ENCODE peak calls at places on chromosomes 2 and 18, in ten cellular contexts. O is body of pancreas, K is PC-9, Y is heart right ventricle, V is tibial artery, M is brain microvascular endothelial cell, C is IMR-90, U is tibial nerve, J is bronchial epithelial cell, H is hepatocyte. A is an unnamed sample.

GRCh38 chr2:28296904-28297303 is 95.8 kb upstream of the FOSL2 start:
- DNase-seq in O (no peak), K (peak; percentile 92), Y (no peak), V (no peak), M (no peak), C (peak; percentile 69), U (no peak), J (peak; percentile 89), H (no peak), A (no peak)

GRCh38 chr2:115160523-115161521 is 718.4 kb downstream of the DPP10 start:
- DNase-seq in O (peak; percentile 64), K (no peak), Y (no peak), V (no peak), M (no peak), C (no peak), U (no peak), J (no peak), H (peak; percentile 78), A (no peak)

GRCh38 chr18:45775241-45775676 is 50.2 kb upstream of the SIGLEC15 start:
- DNase-seq in O (peak; percentile 77), K (peak; percentile 67), Y (peak; percentile 84), V (peak; percentile 85), M (peak; percentile 45), C (peak; percentile 63), U (peak; percentile 45), J (peak; percentile 66), H (peak; percentile 52), A (no peak)

GRCh38 chr18:23166863-23167531 is 31.7 kb downstream of the CABLES1 start:
- DNase-seq in O (no peak), K (no peak), Y (peak; percentile 31), V (no peak), M (peak; percentile 31), C (no peak), U (no peak), J (no peak), H (no peak), A (no peak)

GRCh38 chr2:69159988-69160387 is 147.0 kb downstream of the ANTXR1 start:
- DNase-seq in O (peak; percentile 38), K (no peak), Y (no peak), V (no peak), M (no peak), C (no peak), U (no peak), J (peak; percentile 70), H (peak; percentile 13), A (no peak)

GRCh38 chr2:5766051-5766450 is 73.9 kb downstream of the SOX11 start:
- DNase-seq in O (no peak), K (no peak), Y (no peak), V (no peak), M (peak; percentile 53), C (peak; percentile 84), U (no peak), J (no peak), H (no peak), A (peak; percentile 0)

GRCh38 chr2:1653956-1654695 is 90.2 kb downstream of the PXDN start:
- DNase-seq in O (no peak), K (no peak), Y (no peak), V (no peak), M (peak; percentile 88), C (peak; percentile 87), U (no peak), J (peak; percentile 34), H (no peak), A (peak; percentile 69)

GRCh38 chr18:217532-218334 is 50.1 kb downstream of the THOC1 start:
- DNase-seq in O (no peak), K (no peak), Y (no peak), V (no peak), M (no peak), C (no peak), U (no peak), J (no peak), H (no peak), A (no peak)

GRCh38 chr2:3527886-3528785 is 8.8 kb upstream of the ADI1 start:
- DNase-seq in O (no peak), K (no peak), Y (no peak), V (no peak), M (no peak), C (no peak), U (no peak), J (no peak), H (no peak), A (no peak)

GRCh38 chr2:219541611-219542180 is 1.9 kb downstream of the CHPF start:
- DNase-seq in O (peak; percentile 94), K (peak; percentile 68), Y (peak; percentile 69), V (peak; percentile 86), M (peak; percentile 49), C (peak; percentile 56), U (peak; percentile 41), J (peak; percentile 72), H (peak; percentile 93), A (no peak)

GRCh38 chr2:17196380-17196779 is 321.9 kb downstream of the RAD51AP2 start:
- DNase-seq in O (no peak), K (no peak), Y (no peak), V (no peak), M (no peak), C (no peak), U (no peak), J (no peak), H (no peak), A (no peak)

GRCh38 chr2:109128466-109129355 is at the start of gene SH3RF3:
- DNase-seq in O (peak; percentile 23), K (no peak), Y (peak; percentile 46), V (peak; percentile 86), M (peak; percentile 36), C (peak; percentile 53), U (no peak), J (peak; percentile 13), H (peak; percentile 49), A (no peak)

GRCh38 chr2:166167451-166167850 is 39.6 kb upstream of the SCN1A start:
- DNase-seq in O (no peak), K (no peak), Y (no peak), V (no peak), M (peak; percentile 69), C (peak; percentile 39), U (no peak), J (no peak), H (no peak), A (no peak)

GRCh38 chr18:22822024-22822423 is 111.1 kb upstream of the RBBP8 start:
- DNase-seq in O (no peak), K (peak; percentile 72), Y (no peak), V (no peak), M (peak; percentile 56), C (peak; percentile 78), U (no peak), J (peak; percentile 69), H (no peak), A (no peak)

GRCh38 chr2:96816836-96817702 is 1.0 kb downstream of the CNNM3 start:
- DNase-seq in O (no peak), K (no peak), Y (no peak), V (no peak), M (peak; percentile 9), C (peak; percentile 27), U (no peak), J (no peak), H (no peak), A (no peak)

GRCh38 chr2:32342811-32343210 is 14.0 kb upstream of the BIRC6 start:
- DNase-seq in O (no peak), K (no peak), Y (peak; percentile 22), V (no peak), M (no peak), C (no peak), U (no peak), J (no peak), H (no peak), A (no peak)

GRCh38 chr2:147500229-147500628 is 344.6 kb upstream of the ACVR2A start:
- DNase-seq in O (no peak), K (no peak), Y (no peak), V (no peak), M (no peak), C (no peak), U (no peak), J (no peak), H (no peak), A (no peak)

GRCh38 chr2:13193900-13194299 is 477.2 kb downstream of the TRIB2 start:
- DNase-seq in O (no peak), K (no peak), Y (no peak), V (no peak), M (peak; percentile 36), C (peak; percentile 16), U (no peak), J (peak; percentile 31), H (peak; percentile 17), A (no peak)

GRCh38 chr2:213065583-213066444 is 85.6 kb downstream of the IKZF2 start:
- DNase-seq in O (peak; percentile 34), K (no peak), Y (peak; percentile 22), V (no peak), M (peak; percentile 20), C (peak; percentile 50), U (no peak), J (peak; percentile 38), H (peak; percentile 37), A (no peak)

GRCh38 chr18:13245481-13246000 is 27.0 kb downstream of the LDLRAD4 start:
- DNase-seq in O (no peak), K (no peak), Y (no peak), V (no peak), M (no peak), C (no peak), U (no peak), J (no peak), H (no peak), A (no peak)

GRCh38 chr2:86398500-86398899 is 42.7 kb upstream of the KDM3A start:
- DNase-seq in O (no peak), K (no peak), Y (no peak), V (no peak), M (no peak), C (no peak), U (no peak), J (no peak), H (no peak), A (no peak)
- TF ChIP-seq CTCF in O (no peak), K (no peak), Y (no peak), V (no peak), M (no peak), C (no peak), U (no peak), J (no peak), H (no peak), A (no peak)

GRCh38 chr2:37357461-37358008 is 13.1 kb downstream of the QPCT start:
- DNase-seq in O (no peak), K (no peak), Y (peak; percentile 34), V (no peak), M (no peak), C (no peak), U (no peak), J (no peak), H (no peak), A (no peak)
- H3K4me3 ChIP-seq in O (no peak overlapping the region), K (no peak overlapping the region), Y (no peak overlapping the region), V (no peak overlapping the region), M (no peak overlapping the region), C (no peak overlapping the region), U (no peak overlapping the region), J (no peak overlapping the region), H (no peak overlapping the region), A (no peak overlapping the region)

GRCh38 chr18:65955747-65956146 is 204.9 kb downstream of the CDH7 start:
- DNase-seq in O (no peak), K (no peak), Y (no peak), V (no peak), M (no peak), C (no peak), U (no peak), J (no peak), H (no peak), A (no peak)

GRCh38 chr18:65954372-65954771 is 203.6 kb downstream of the CDH7 start:
- DNase-seq in O (no peak), K (no peak), Y (no peak), V (no peak), M (no peak), C (no peak), U (no peak), J (no peak), H (no peak), A (no peak)
- H3K27me3 ChIP-seq in O (no peaks in the 10 kb centered on the region), K (no peaks in the 10 kb centered on the region), Y (no peaks in the 10 kb centered on the region), V (no peaks in the 10 kb centered on the region), M (no peaks in the 10 kb centered on the region), C (no peaks in the 10 kb centered on the region), U (no peaks in the 10 kb centered on the region), J (no peaks in the 10 kb centered on the region), H (no peaks in the 10 kb centered on the region), A (no peaks in the 10 kb centered on the region)

GRCh38 chr18:79576686-79577351 is 102.8 kb upstream of the CTDP1 start:
- DNase-seq in O (peak; percentile 81), K (no peak), Y (peak; percentile 72), V (peak; percentile 70), M (no peak), C (peak; percentile 46), U (peak; percentile 20), J (no peak), H (peak; percentile 73), A (no peak)
- TF ChIP-seq CTCF in O (no peak), K (no peak), Y (no peak), V (no peak), M (no peak), C (no peak), U (no peak), J (no peak), H (no peak), A (no peak)